ENCODE peak calls at places on chromosomes 5 and 9, in six cellular contexts. G is IMR-90, F is neuronal stem cell, W is H1, V is H9, E is trophoblast cell. Q is an unnamed sample.

GRCh38 chr5:181167814-181168488 is 20.6 kb downstream of the OR2V2 start:
- DNase-seq in G (no peak), F (no peak), W (peak; percentile 96), V (peak; percentile 91), E (no peak), Q (no peak)

GRCh38 chr9:104849023-104849422 is 78.9 kb downstream of the ABCA1 start:
- DNase-seq in G (peak; percentile 64), F (no peak), W (no peak), V (no peak), E (no peak), Q (no peak)

GRCh38 chr5:119370521-119370920 is 14.7 kb downstream of the TNFAIP8 start:
- DNase-seq in G (no peak), F (no peak), W (no peak), V (no peak), E (no peak), Q (no peak)

GRCh38 chr5:87339986-87340385 is 72.3 kb downstream of the RASA1 start:
- DNase-seq in G (no peak), F (no peak), W (no peak), V (no peak), E (no peak), Q (no peak)

GRCh38 chr5:143231426-143231825 is 172.1 kb downstream of the NR3C1 start:
- DNase-seq in G (peak; percentile 17), F (no peak), W (no peak), V (no peak), E (no peak), Q (no peak)

GRCh38 chr5:10860645-10861455 is 99.8 kb upstream of the DAP start:
- DNase-seq in G (peak; percentile 84), F (no peak), W (no peak), V (no peak), E (no peak), Q (peak; percentile 51)

GRCh38 chr5:29543501-29543900 is 1650.0 kb upstream of the CDH6 start:
- DNase-seq in G (no peak), F (no peak), W (no peak), V (no peak), E (no peak), Q (no peak)

GRCh38 chr5:78751872-78752271 is 103.3 kb upstream of the LHFPL2 start:
- DNase-seq in G (peak; percentile 31), F (no peak), W (no peak), V (no peak), E (no peak), Q (no peak)

GRCh38 chr5:143931986-143932385 is 120.0 kb downstream of the HMHB1 start:
- DNase-seq in G (no peak), F (no peak), W (no peak), V (no peak), E (peak; percentile 81), Q (no peak)

GRCh38 chr5:179312557-179313235 is 32.6 kb downstream of the ADAMTS2 start:
- DNase-seq in G (peak; percentile 52), F (no peak), W (no peak), V (no peak), E (no peak), Q (no peak)
- H3K14ac ChIP-seq in G (no peak overlapping the region), F (peak overlapping the region; percentile 38), W (no peak overlapping the region), V (no peak overlapping the region), E (no peak overlapping the region), Q (no peak overlapping the region)

GRCh38 chr5:135246923-135247795 is 151.9 kb downstream of the MACROH2A1 start:
- DNase-seq in G (peak; percentile 98), F (no peak), W (peak; percentile 46), V (peak; percentile 43), E (peak; percentile 51), Q (peak; percentile 95)
- H3K23ac ChIP-seq in G (peak overlapping the region; percentile 99), F (no peak overlapping the region), W (no peak overlapping the region), V (no peak overlapping the region), E (no peak overlapping the region), Q (peak overlapping the region; percentile 60)

GRCh38 chr5:137822158-137822764 is 45.4 kb upstream of the MYOT start:
- DNase-seq in G (peak; percentile 18), F (peak; percentile 52), W (peak; percentile 60), V (peak; percentile 63), E (peak; percentile 72), Q (peak; percentile 41)
- H3K14ac ChIP-seq in G (no peak overlapping the region), F (no peak overlapping the region), W (no peak overlapping the region), V (no peak overlapping the region), E (no peak overlapping the region), Q (no peak overlapping the region)

DNA sequence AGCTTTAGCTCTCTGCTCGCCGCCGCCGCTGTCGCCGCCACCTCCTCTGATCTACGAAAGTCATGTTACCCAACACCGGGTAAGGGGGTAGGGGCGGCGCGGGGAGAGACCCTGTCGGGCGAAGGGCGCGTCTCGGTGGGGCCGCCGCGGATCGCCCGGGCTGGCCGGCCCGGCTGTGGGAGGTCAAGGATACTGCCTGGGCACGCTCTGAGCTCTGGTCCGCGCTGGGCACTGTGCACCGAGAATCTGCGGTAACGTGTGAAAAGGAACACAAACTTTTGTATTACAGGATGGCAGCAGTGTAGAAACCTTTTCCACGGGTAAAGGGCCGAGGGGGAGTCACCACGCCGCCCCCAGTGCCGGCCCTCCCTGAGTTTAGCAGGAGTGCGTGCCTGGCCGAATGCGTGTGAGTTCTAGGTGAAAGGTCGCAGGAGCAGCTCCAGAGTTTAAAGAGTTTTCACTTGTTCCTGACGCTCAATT is at the start of gene HSDL2:
- DNase-seq in G (peak; percentile 28), F (no peak), W (no peak), V (no peak), E (peak; percentile 77), Q (peak; percentile 78)
- H3K23ac ChIP-seq in G (peak within 1 kb of the TSS; percentile 88), F (peak within 1 kb of the TSS; percentile 98), W (no peak within 1 kb of the TSS), V (no peak within 1 kb of the TSS), E (no peak within 1 kb of the TSS), Q (peak within 1 kb of the TSS; percentile 90)

GRCh38 chr9:91198405-91198804 is 163.3 kb downstream of the AUH start:
- DNase-seq in G (no peak), F (no peak), W (no peak), V (no peak), E (no peak), Q (peak; percentile 37)
- H3K14ac ChIP-seq in G (peak overlapping the region; percentile 81), F (no peak overlapping the region), W (no peak overlapping the region), V (no peak overlapping the region), E (no peak overlapping the region), Q (no peak overlapping the region)